ENCODE peak calls at places on chromosomes 13 and 19, in five cellular contexts. T is IMR-90, D is NCI-H226, S is fibroblast of pulmonary artery, J is left ventricle myocardium inferior. L is an unnamed sample.

GRCh38 chr13:36981156-36981743 is 17.9 kb downstream of the ALG5 start:
- DNase-seq in T (peak), D (no peak), S (peak), J (no peak), L (peak)

GRCh38 chr19:49932731-49933131 is 3.4 kb upstream of the NUP62 start:
- DNase-seq in T (no peak), D (no peak), S (no peak), J (no peak), L (no peak)

GRCh38 chr13:110341445-110342247 is 34.6 kb downstream of the COL4A2 start:
- DNase-seq in T (peak), D (no peak), S (peak), J (no peak), L (no peak)

GRCh38 chr13:44224433-44225149 is 149.0 kb upstream of the SERP2 start:
- DNase-seq in T (no peak), D (no peak), S (peak), J (no peak), L (no peak)

GRCh38 chr19:55795021-55795420 is 26.1 kb downstream of the RFPL4AL1 start:
- DNase-seq in T (no peak), D (no peak), S (no peak), J (no peak), L (no peak)

GRCh38 chr19:31461814-31462539 is 112.7 kb upstream of the TSHZ3 start:
- DNase-seq in T (no peak), D (no peak), S (peak), J (no peak), L (no peak)

GRCh38 chr19:34364830-34365462 is at the start of gene GPI:
- DNase-seq in T (peak), D (peak), S (peak), J (peak), L (peak)

GRCh38 chr19:46388311-46389095 is 24.9 kb downstream of the CCDC8 start:
- DNase-seq in T (no peak), D (no peak), S (no peak), J (no peak), L (no peak)

GRCh38 chr19:41265376-41266153 is 1.4 kb downstream of the HNRNPUL1 start:
- DNase-seq in T (peak), D (no peak), S (peak), J (no peak), L (peak)

GRCh38 chr19:3336680-3337523 is 29.5 kb upstream of the NFIC start:
- DNase-seq in T (peak), D (no peak), S (peak), J (peak), L (peak)

GRCh38 chr19:46830864-46831263 is 19.8 kb downstream of the AP2S1 start:
- DNase-seq in T (peak), D (no peak), S (no peak), J (no peak), L (no peak)

GRCh38 chr19:10288662-10289166 is 1.0 kb upstream of the ICAM5 start:
- DNase-seq in T (peak), D (peak), S (peak), J (no peak), L (peak)

GRCh38 chr19:54420383-54421168 is 5.3 kb downstream of the TTYH1 start:
- DNase-seq in T (no peak), D (no peak), S (peak), J (peak), L (no peak)

GRCh38 chr19:44640518-44640917 is 3.2 kb upstream of the PVR start:
- DNase-seq in T (peak), D (peak), S (peak), J (no peak), L (peak)

GRCh38 chr13:113839536-113840204 is 24.2 kb downstream of the GAS6 start:
- DNase-seq in T (no peak), D (no peak), S (no peak), J (peak), L (no peak)

GRCh38 chr19:49136771-49137171 is 17.4 kb downstream of the PPFIA3 start:
- DNase-seq in T (peak), D (no peak), S (peak), J (peak), L (no peak)

GRCh38 chr19:29216021-29216420 is 3.1 kb upstream of the UQCRFS1 start:
- DNase-seq in T (no peak), D (peak), S (no peak), J (no peak), L (no peak)